ENCODE peak calls at places on chromosomes 11 and 22, in five cellular contexts. U is stimulated activated CD4-positive, alpha-beta T cell treated with anti-CD3 and anti-CD28 coated beads, Interleukin-12 subunit alpha, Interleukin-12 subunit beta, amount 100 ng/mL, for 4 hours; N is HuH-7; G is activated naive CD8-positive, alpha-beta T cell treated with anti-CD3 and anti-CD28 coated beads, Interleukin-2, amount 50 U/mL, for 24 hours; Z is Peyer's patch. Q is an unnamed sample.

GRCh38 chr11:11977206-11977938 is 31.1 kb downstream of the DKK3 start:
- DNase-seq in U (no peak), N (no peak), G (no peak), Z (no peak), Q (peak; percentile 69)

GRCh38 chr11:111344032-111344431 is 35.0 kb downstream of the POU2AF1 start:
- DNase-seq in U (no peak), N (no peak), G (no peak), Z (no peak), Q (no peak)

GRCh38 chr22:27474711-27475547 is 326.6 kb downstream of the MN1 start:
- DNase-seq in U (no peak), N (no peak), G (no peak), Z (no peak), Q (no peak)

GRCh38 chr22:37815593-37815992 is 7.6 kb upstream of the GALR3 start:
- DNase-seq in U (no peak), N (no peak), G (no peak), Z (no peak), Q (no peak)

GRCh38 chr11:96311120-96311568 is 31.9 kb downstream of the MAML2 start:
- DNase-seq in U (no peak), N (no peak), G (no peak), Z (no peak), Q (no peak)

GRCh38 chr22:50342651-50343540 is at the start of gene PPP6R2:
- DNase-seq in U (peak; percentile 93), N (peak; percentile 75), G (peak; percentile 92), Z (peak; percentile 91), Q (peak; percentile 69)

GRCh38 chr11:16820324-16821092 is 82.1 kb downstream of the C11orf58 start:
- DNase-seq in U (peak; percentile 73), N (peak; percentile 76), G (peak; percentile 78), Z (peak; percentile 77), Q (peak; percentile 73)

GRCh38 chr11:80054582-80055165 is 613.8 kb upstream of the TENM4 start:
- DNase-seq in U (no peak), N (no peak), G (no peak), Z (no peak), Q (no peak)

GRCh38 chr11:75869661-75870455 is 54.8 kb downstream of the UVRAG start:
- DNase-seq in U (no peak), N (no peak), G (no peak), Z (no peak), Q (no peak)

GRCh38 chr11:117428186-117428855 is 100.7 kb downstream of the CEP164 start:
- DNase-seq in U (no peak), N (no peak), G (no peak), Z (no peak), Q (no peak)

GRCh38 chr11:57306156-57306876 is 18.4 kb downstream of the TNKS1BP1 start:
- DNase-seq in U (no peak), N (no peak), G (no peak), Z (no peak), Q (no peak)

GRCh38 chr11:2725367-2726300 is 25.8 kb upstream of the KCNQ1OT1 start:
- DNase-seq in U (no peak), N (peak; percentile 63), G (no peak), Z (peak; percentile 66), Q (no peak)

GRCh38 chr11:104630352-104630751 is 267.9 kb downstream of the CASP12 start:
- DNase-seq in U (no peak), N (no peak), G (no peak), Z (no peak), Q (no peak)